ENCODE peak calls at places on chromosomes 3 and 15, in ten cellular contexts. P, H, B, F, T, S, Y, D, R and G are unnamed samples. For H3K27me3 and H3K4me1, the result is how much of the 10 kb centered on the place peaks cover.

GRCh38 chr3:82133070-82133606 is 371.7 kb upstream of the GBE1 start:
- DNase-seq in P (peak), H (peak), B (peak), F (peak), T (no peak), S (peak), Y (no peak), D (peak), R (peak), G (peak)

GRCh38 chr3:101144080-101144479 is 150.9 kb upstream of the ABI3BP start:
- DNase-seq in P (no peak), H (no peak), B (no peak), F (no peak), T (no peak), S (no peak), Y (no peak), D (no peak), R (no peak), G (no peak)

GRCh38 chr3:10242182-10243065 is 5.8 kb upstream of the TATDN2 start:
- DNase-seq in P (no peak), H (no peak), B (no peak), F (peak), T (peak), S (peak), Y (no peak), D (peak), R (no peak), G (peak)

GRCh38 chr3:150723946-150724345 is 20.2 kb upstream of the ERICH6 start:
- DNase-seq in P (no peak), H (no peak), B (no peak), F (no peak), T (no peak), S (peak), Y (no peak), D (peak), R (no peak), G (no peak)

GRCh38 chr15:64982472-64982871 is 7.2 kb downstream of the SPG21 start:
- DNase-seq in P (peak), H (no peak), B (no peak), F (peak), T (no peak), S (no peak), Y (no peak), D (no peak), R (no peak), G (no peak)

GRCh38 chr3:156685198-156685597 is 10.8 kb downstream of the TIPARP start:
- DNase-seq in P (no peak), H (no peak), B (no peak), F (peak), T (no peak), S (no peak), Y (no peak), D (no peak), R (peak), G (no peak)

GRCh38 chr3:101513419-101513986 is 491 bp upstream of the SENP7 start:
- DNase-seq in P (no peak), H (no peak), B (no peak), F (peak), T (no peak), S (no peak), Y (no peak), D (no peak), R (no peak), G (peak)

GRCh38 chr3:169664034-169664820 is 715 bp upstream of the MECOM start:
- DNase-seq in P (no peak), H (peak), B (no peak), F (no peak), T (no peak), S (no peak), Y (peak), D (peak), R (no peak), G (peak)

GRCh38 chr15:26773485-26773877 is 615 bp upstream of the GABRB3 start:
- DNase-seq in P (no peak), H (no peak), B (no peak), F (no peak), T (no peak), S (no peak), Y (no peak), D (no peak), R (no peak), G (peak)

GRCh38 chr3:146519810-146520209 is 24.6 kb downstream of the PLSCR1 start:
- DNase-seq in P (no peak), H (no peak), B (no peak), F (no peak), T (no peak), S (no peak), Y (no peak), D (no peak), R (no peak), G (no peak)

GRCh38 chr3:33440328-33440577 is at the start of gene UBP1:
- DNase-seq in P (no peak), H (peak), B (peak), F (no peak), T (no peak), S (no peak), Y (peak), D (peak), R (no peak), G (no peak)

GRCh38 chr3:53045107-53045783 is 628 bp downstream of the SFMBT1 start:
- DNase-seq in P (peak), H (peak), B (peak), F (peak), T (peak), S (peak), Y (peak), D (peak), R (no peak), G (peak)

GRCh38 chr3:177824190-177824786 is 627.0 kb upstream of the TBL1XR1 start:
- DNase-seq in P (no peak), H (no peak), B (peak), F (peak), T (no peak), S (peak), Y (no peak), D (peak), R (peak), G (peak)

GRCh38 chr3:75341324-75342067 is 322.6 kb upstream of the FRG2C start:
- DNase-seq in P (peak), H (no peak), B (no peak), F (no peak), T (no peak), S (no peak), Y (no peak), D (no peak), R (no peak), G (no peak)

GRCh38 chr15:88631464-88632028 is 7.3 kb upstream of the ISG20 start:
- DNase-seq in P (no peak), H (no peak), B (no peak), F (no peak), T (no peak), S (no peak), Y (no peak), D (peak), R (no peak), G (no peak)

GRCh38 chr3:109339714-109340648 is 2.6 kb upstream of the DPPA4 start:
- DNase-seq in P (no peak), H (no peak), B (no peak), F (no peak), T (no peak), S (no peak), Y (no peak), D (no peak), R (no peak), G (no peak)

GRCh38 chr15:68444336-68444735 is 12.4 kb upstream of the ITGA11 start:
- DNase-seq in P (no peak), H (no peak), B (no peak), F (no peak), T (no peak), S (no peak), Y (no peak), D (no peak), R (no peak), G (no peak)

GRCh38 chr15:68439506-68439905 is 7.5 kb upstream of the ITGA11 start:
- DNase-seq in P (no peak), H (no peak), B (no peak), F (no peak), T (no peak), S (no peak), Y (no peak), D (no peak), R (no peak), G (no peak)

GRCh38 chr15:68440136-68440535 is 8.2 kb upstream of the ITGA11 start:
- DNase-seq in P (no peak), H (no peak), B (no peak), F (no peak), T (no peak), S (no peak), Y (no peak), D (no peak), R (no peak), G (no peak)

GRCh38 chr15:68442041-68442440 is 10.1 kb upstream of the ITGA11 start:
- DNase-seq in P (no peak), H (no peak), B (peak), F (peak), T (no peak), S (peak), Y (no peak), D (no peak), R (no peak), G (peak)

GRCh38 chr15:68441045-68441743 is 9.2 kb upstream of the ITGA11 start:
- DNase-seq in P (no peak), H (no peak), B (no peak), F (peak), T (no peak), S (peak), Y (no peak), D (no peak), R (no peak), G (peak)
- H3K27me3 ChIP-seq in P (under half), H (under half), B (under half), F (under half), T (under half), S (under half), Y (under half), D (under half), R (under half), G (under half)

DNA sequence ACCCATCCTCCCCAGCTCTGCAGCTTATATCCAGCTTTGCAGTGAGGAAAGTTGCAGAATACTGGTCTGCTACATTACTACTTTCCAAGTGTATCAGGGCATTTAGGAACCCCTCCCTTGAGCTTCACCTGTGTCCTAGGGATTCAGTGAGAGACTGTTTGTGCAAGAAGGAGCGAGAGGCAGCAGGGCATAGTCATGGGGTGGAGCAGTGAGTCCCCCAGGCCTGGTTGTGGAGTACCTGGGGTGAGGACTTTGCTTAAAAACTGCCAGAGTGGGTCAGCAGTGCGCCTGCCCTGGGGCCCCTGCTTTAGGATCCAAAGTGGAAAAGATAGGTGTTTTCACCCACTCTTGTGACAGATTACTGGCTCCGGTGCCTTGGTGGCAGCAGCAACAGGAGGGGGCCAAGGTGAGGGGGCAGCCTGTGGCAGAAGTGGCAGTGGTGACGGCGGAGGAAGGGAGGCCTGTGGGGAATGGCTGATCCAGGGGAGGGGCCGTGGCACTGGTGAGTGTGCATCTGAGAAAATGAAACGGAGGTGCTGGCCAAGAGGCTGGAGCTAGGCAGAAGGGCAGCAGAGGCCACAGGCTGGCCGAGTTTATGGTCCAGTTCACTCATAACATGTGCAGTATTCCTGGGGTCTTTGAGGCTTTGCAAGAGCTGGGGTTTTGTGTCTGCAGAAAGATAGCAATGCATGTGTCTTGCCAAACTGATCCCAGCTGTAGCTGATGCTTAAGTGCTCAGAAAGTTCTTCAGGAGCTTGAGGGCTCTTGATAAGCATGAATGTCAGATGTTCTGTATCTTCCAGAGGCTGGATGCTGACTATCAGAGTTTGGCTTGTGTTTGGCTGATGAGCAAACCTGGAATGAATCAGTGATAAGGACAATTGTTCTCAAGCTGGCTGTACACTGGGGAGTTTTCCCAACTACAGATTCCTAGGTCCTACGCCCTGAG is 43.4 kb downstream of the GOLGA6A start:
- DNase-seq in P (no peak), H (no peak), B (no peak), F (peak), T (no peak), S (no peak), Y (no peak), D (no peak), R (no peak), G (peak)
- H3K4me3 ChIP-seq in P (no peak), H (no peak), B (no peak), F (no peak), T (no peak), S (no peak), Y (no peak), D (no peak), R (no peak), G (no peak)

GRCh38 chr15:100934735-100935134 is 15.6 kb downstream of the LRRK1 start:
- DNase-seq in P (no peak), H (no peak), B (no peak), F (no peak), T (no peak), S (no peak), Y (no peak), D (no peak), R (no peak), G (no peak)
- H3K4me1 ChIP-seq in P (under half), H (under half), B (under half), F (under half), T (under half), S (under half), Y (under half), D (under half), R (under half), G (under half)

GRCh38 chr3:128469584-128469983 is 2.9 kb upstream of the DNAJB8 start:
- DNase-seq in P (no peak), H (no peak), B (no peak), F (no peak), T (no peak), S (no peak), Y (no peak), D (no peak), R (no peak), G (no peak)
- H3K27me3 ChIP-seq in P (under half), H (under half), B (under half), F (under half), T (under half), S (under half), Y (under half), D (under half), R (under half), G (under half)

GRCh38 chr15:75654201-75654907 is 6.6 kb downstream of the SNX33 start:
- DNase-seq in P (no peak), H (no peak), B (no peak), F (no peak), T (no peak), S (no peak), Y (no peak), D (no peak), R (no peak), G (peak)

GRCh38 chr15:75653347-75653913 is 5.7 kb downstream of the SNX33 start:
- DNase-seq in P (no peak), H (no peak), B (no peak), F (no peak), T (no peak), S (peak), Y (no peak), D (no peak), R (no peak), G (no peak)

GRCh38 chr15:75650908-75651809 is 3.4 kb downstream of the SNX33 start:
- DNase-seq in P (no peak), H (no peak), B (peak), F (peak), T (no peak), S (peak), Y (no peak), D (peak), R (no peak), G (peak)

GRCh38 chr15:75649848-75650247 is 2.1 kb downstream of the SNX33 start:
- DNase-seq in P (no peak), H (no peak), B (no peak), F (no peak), T (no peak), S (no peak), Y (no peak), D (no peak), R (no peak), G (no peak)

DNA sequence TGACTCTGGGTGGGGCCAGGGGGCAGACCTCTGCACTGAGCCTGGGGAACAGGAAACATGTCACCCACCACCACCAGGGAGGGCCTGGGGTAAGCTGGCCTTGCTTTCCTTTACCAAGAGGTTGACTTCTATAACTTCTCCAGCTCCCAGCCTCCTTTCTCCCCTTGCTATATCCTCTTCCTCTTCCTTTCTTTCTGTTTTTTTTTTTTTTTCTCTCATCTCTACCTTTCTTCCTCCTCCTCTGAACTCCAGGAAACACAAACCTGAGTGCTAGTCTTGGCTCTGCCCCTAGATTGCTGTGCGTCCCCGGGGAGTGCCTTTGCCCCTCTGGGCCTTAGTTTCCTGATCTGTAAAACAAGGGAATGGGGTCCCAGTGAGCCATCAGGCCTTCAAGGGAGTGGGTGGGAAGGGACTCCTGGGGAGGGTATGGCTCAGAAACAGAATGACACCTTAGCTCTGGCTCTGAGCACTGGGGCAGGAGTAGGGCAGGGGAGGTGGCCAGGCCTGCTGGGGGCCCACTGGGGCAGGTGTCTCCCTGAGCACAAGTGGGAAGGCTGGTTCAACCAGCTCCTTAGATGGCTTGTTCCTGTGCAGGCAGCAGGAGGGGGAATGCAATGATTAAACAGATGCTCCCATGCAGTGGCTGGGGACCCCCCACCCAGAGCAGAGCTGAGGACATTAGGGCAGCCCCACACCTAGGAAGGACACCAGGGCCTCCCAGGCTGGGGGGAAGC is 4.3 kb downstream of the SNX33 start:
- DNase-seq in P (no peak), H (no peak), B (no peak), F (no peak), T (no peak), S (no peak), Y (no peak), D (no peak), R (no peak), G (no peak)
- H3K4me3 ChIP-seq in P (no peak), H (peak), B (peak), F (peak), T (no peak), S (peak), Y (peak), D (peak), R (peak), G (peak)

GRCh38 chr3:15333957-15334263 is 1.5 kb upstream of the SH3BP5 start:
- DNase-seq in P (no peak), H (no peak), B (no peak), F (no peak), T (no peak), S (no peak), Y (no peak), D (no peak), R (no peak), G (no peak)
- H3K4me1 ChIP-seq in P (under half), H (under half), B (under half), F (under half), T (under half), S (under half), Y (under half), D (under half), R (under half), G (under half)

DNA sequence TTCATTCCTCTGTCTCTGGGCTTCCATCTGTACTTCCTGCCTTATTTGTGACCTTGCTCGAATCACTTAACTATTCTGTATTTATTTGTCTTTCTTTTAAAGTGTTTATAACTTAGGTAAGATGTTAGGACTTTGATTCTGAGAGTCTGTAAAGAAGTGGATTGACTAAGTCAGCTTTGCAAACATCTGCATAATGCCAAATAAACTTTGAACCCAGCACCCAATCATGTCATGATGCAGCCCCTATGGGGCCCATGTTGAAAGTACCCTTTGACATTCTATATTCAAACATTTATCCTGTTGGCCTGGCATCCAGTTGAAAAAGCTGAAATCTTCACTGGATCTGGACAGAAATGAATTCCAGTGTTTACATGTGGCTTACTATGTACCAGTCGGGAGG is 3.8 kb upstream of the MYRIP start:
- DNase-seq in P (no peak), H (no peak), B (no peak), F (no peak), T (no peak), S (no peak), Y (no peak), D (no peak), R (no peak), G (no peak)
- H3K27me3 ChIP-seq in P (under half), H (under half), B (under half), F (under half), T (under half), S (under half), Y (under half), D (under half), R (under half), G (under half)

GRCh38 chr3:113753376-113753985 is 6.6 kb downstream of the ATP6V1A start:
- DNase-seq in P (peak), H (no peak), B (no peak), F (no peak), T (no peak), S (no peak), Y (no peak), D (no peak), R (no peak), G (no peak)
- H3K4me3 ChIP-seq in P (no peak), H (no peak), B (no peak), F (no peak), T (no peak), S (no peak), Y (no peak), D (no peak), R (no peak), G (no peak)

GRCh38 chr3:4511491-4512251 is 18.5 kb downstream of the ITPR1 start:
- DNase-seq in P (no peak), H (no peak), B (no peak), F (no peak), T (no peak), S (no peak), Y (no peak), D (no peak), R (no peak), G (no peak)

GRCh38 chr3:4512895-4513616 is 19.9 kb downstream of the ITPR1 start:
- DNase-seq in P (no peak), H (no peak), B (no peak), F (no peak), T (no peak), S (no peak), Y (no peak), D (no peak), R (no peak), G (no peak)

GRCh38 chr3:4508048-4508981 is 15.2 kb downstream of the ITPR1 start:
- DNase-seq in P (no peak), H (no peak), B (no peak), F (no peak), T (no peak), S (no peak), Y (no peak), D (no peak), R (no peak), G (peak)

GRCh38 chr3:4509043-4509442 is 15.9 kb downstream of the ITPR1 start:
- DNase-seq in P (no peak), H (no peak), B (no peak), F (no peak), T (no peak), S (no peak), Y (no peak), D (no peak), R (no peak), G (no peak)

DNA sequence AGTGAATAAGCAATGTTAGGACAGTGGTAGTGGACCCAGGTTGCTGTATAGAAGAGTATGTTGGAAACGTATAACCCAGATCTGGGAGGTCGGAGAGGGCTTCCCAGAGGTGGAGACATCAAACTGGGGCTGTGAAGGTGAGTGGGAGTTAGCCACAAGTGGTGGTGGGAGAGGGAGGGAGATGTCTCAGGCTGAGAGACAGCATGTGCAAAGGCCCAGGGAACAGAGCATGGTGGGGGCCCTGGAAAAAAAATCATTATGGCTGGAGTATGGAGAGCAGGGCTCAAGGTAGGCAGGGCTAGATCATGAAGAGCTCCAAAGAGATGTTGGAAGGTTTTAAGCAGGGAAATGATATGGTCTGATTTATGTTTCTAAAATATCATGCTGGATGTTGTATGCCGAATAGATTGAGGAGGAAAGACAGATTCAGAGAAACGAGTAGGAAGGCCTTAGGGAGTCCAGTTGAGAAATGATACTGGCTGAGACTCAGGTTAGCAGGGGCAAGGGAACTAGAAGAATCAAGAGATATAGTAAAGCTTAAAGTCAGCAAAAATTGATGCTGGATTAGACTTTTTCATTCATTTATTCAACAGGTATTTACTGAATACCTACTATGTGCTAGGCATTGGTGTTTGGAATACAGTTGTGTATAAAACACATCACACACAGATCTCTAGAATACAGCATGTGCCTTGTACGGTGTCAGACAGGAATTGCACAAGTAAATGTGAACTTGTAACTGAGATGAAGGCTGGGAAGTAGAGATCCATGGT is 17.0 kb downstream of the ITPR1 start:
- DNase-seq in P (no peak), H (no peak), B (no peak), F (no peak), T (no peak), S (no peak), Y (no peak), D (no peak), R (no peak), G (no peak)
- H3K4me1 ChIP-seq in P (under half), H (under half), B (under half), F (under half), T (under half), S (under half), Y (under half), D (under half), R (under half), G (under half)